ENCODE peak calls at places on chromosome 7, in five cellular contexts. V is GM06990, U is stomach, S is right atrium auricular region, O is lower leg skin. H is an unnamed sample.

GRCh38 chr7:55438765-55439525 is 73.8 kb downstream of the LANCL2 start:
- DNase-seq in V (no peak), U (peak), S (no peak), O (no peak), H (no peak)

GRCh38 chr7:64308019-64308275 is 5.8 kb upstream of the ZNF736 start:
- DNase-seq in V (peak), U (no peak), S (peak), O (no peak), H (no peak)

GRCh38 chr7:121330053-121330833 is 1.4 kb downstream of the WNT16 start:
- DNase-seq in V (no peak), U (no peak), S (no peak), O (no peak), H (peak)

GRCh38 chr7:43385856-43386255 is 197.1 kb upstream of the STK17A start:
- DNase-seq in V (no peak), U (no peak), S (no peak), O (no peak), H (no peak)

GRCh38 chr7:101238226-101239182 is 902 bp upstream of the CLDN15 start:
- DNase-seq in V (no peak), U (no peak), S (no peak), O (no peak), H (no peak)

GRCh38 chr7:98996162-98996552 is 117.8 kb downstream of the TRRAP start:
- DNase-seq in V (peak), U (no peak), S (no peak), O (no peak), H (no peak)

GRCh38 chr7:110762514-110762913 is 328.4 kb upstream of the LRRN3 start:
- DNase-seq in V (no peak), U (no peak), S (no peak), O (no peak), H (no peak)

GRCh38 chr7:85630904-85631582 is 444.2 kb upstream of the SEMA3D start:
- DNase-seq in V (no peak), U (no peak), S (no peak), O (no peak), H (no peak)

GRCh38 chr7:134813668-134814067 is 34.2 kb downstream of the CALD1 start:
- DNase-seq in V (no peak), U (no peak), S (no peak), O (no peak), H (no peak)

GRCh38 chr7:33039257-33039904 is 23.2 kb downstream of the NT5C3A start:
- DNase-seq in V (no peak), U (no peak), S (no peak), O (no peak), H (no peak)

GRCh38 chr7:17062433-17063383 is 180.9 kb upstream of the AGR3 start:
- DNase-seq in V (no peak), U (no peak), S (no peak), O (no peak), H (no peak)

GRCh38 chr7:32070051-32070405 is 179 bp downstream of the PDE1C start:
- DNase-seq in V (no peak), U (no peak), S (no peak), O (no peak), H (no peak)

GRCh38 chr7:2011266-2012043 is 221.3 kb downstream of the MAD1L1 start:
- DNase-seq in V (no peak), U (no peak), S (no peak), O (no peak), H (no peak)

GRCh38 chr7:157402388-157402703 is 65.5 kb downstream of the DNAJB6 start:
- DNase-seq in V (no peak), U (no peak), S (no peak), O (no peak), H (no peak)

GRCh38 chr7:7369134-7369533 is 166.5 kb downstream of the COL28A1 start:
- DNase-seq in V (no peak), U (no peak), S (no peak), O (no peak), H (no peak)

GRCh38 chr7:129612112-129613015 is 844 bp downstream of the NRF1 start:
- DNase-seq in V (peak), U (peak), S (no peak), O (peak), H (peak)

GRCh38 chr7:3309140-3309539 is 8.1 kb downstream of the SDK1 start:
- DNase-seq in V (no peak), U (no peak), S (no peak), O (no peak), H (no peak)

GRCh38 chr7:112985377-112985987 is 101.1 kb downstream of the GPR85 start:
- DNase-seq in V (no peak), U (no peak), S (no peak), O (no peak), H (no peak)

GRCh38 chr7:43311694-43312093 is 199.2 kb downstream of the HECW1 start:
- DNase-seq in V (no peak), U (no peak), S (no peak), O (no peak), H (no peak)

GRCh38 chr7:129376778-129377700 is 57.2 kb upstream of the STRIP2 start:
- DNase-seq in V (no peak), U (no peak), S (no peak), O (no peak), H (no peak)

GRCh38 chr7:84162125-84162524 is 32.5 kb downstream of the SEMA3A start:
- DNase-seq in V (no peak), U (no peak), S (no peak), O (no peak), H (no peak)

GRCh38 chr7:149317986-149318672 is 56.1 kb downstream of the ZNF783 start:
- DNase-seq in V (no peak), U (no peak), S (no peak), O (no peak), H (no peak)

DNA sequence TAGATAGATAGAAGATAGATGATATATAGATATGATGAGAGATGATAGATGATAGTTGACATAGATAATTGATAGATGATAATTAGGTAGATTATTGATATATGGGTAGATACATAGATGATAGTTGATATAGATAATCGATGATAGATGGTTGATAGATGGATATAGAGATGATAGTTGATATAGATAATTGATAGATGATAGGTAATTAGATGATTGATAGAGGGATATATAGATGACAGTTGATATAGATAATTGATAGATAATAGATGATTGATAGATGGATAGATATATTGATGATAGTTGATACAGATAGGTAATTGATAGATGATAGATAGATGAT is 72.3 kb downstream of the PRR15 start:
- DNase-seq in V (no peak), U (no peak), S (no peak), O (no peak), H (no peak)
- TF ChIP-seq CTCF in V (no peak), U (no peak), S (no peak), O (no peak), H (peak)

GRCh38 chr7:57426629-57427003 is 23.4 kb upstream of the ZNF716 start:
- DNase-seq in V (no peak), U (no peak), S (no peak), O (no peak), H (no peak)

GRCh38 chr7:57427146-57427545 is 22.8 kb upstream of the ZNF716 start:
- DNase-seq in V (no peak), U (no peak), S (no peak), O (no peak), H (no peak)

GRCh38 chr7:57424515-57425238 is 25.3 kb upstream of the ZNF716 start:
- DNase-seq in V (no peak), U (no peak), S (no peak), O (no peak), H (no peak)

GRCh38 chr7:57425239-57425944 is 24.6 kb upstream of the ZNF716 start:
- DNase-seq in V (no peak), U (no peak), S (no peak), O (no peak), H (no peak)

GRCh38 chr7:57425969-57426628 is 23.9 kb upstream of the ZNF716 start:
- DNase-seq in V (no peak), U (no peak), S (no peak), O (no peak), H (no peak)
- TF ChIP-seq CTCF in V (no peak), U (no peak), S (peak), O (no peak), H (no peak)

GRCh38 chr7:106009511-106010226 is 46.6 kb downstream of the CDHR3 start:
- DNase-seq in V (peak), U (peak), S (peak), O (peak), H (peak)
- TF ChIP-seq CTCF in V (peak), U (peak), S (peak), O (peak), H (peak)

GRCh38 chr7:18276380-18276779 is 219.2 kb upstream of the HDAC9 start:
- DNase-seq in V (no peak), U (no peak), S (no peak), O (no peak), H (no peak)
- TF ChIP-seq CTCF in V (no peak), U (no peak), S (no peak), O (no peak), H (no peak)

DNA sequence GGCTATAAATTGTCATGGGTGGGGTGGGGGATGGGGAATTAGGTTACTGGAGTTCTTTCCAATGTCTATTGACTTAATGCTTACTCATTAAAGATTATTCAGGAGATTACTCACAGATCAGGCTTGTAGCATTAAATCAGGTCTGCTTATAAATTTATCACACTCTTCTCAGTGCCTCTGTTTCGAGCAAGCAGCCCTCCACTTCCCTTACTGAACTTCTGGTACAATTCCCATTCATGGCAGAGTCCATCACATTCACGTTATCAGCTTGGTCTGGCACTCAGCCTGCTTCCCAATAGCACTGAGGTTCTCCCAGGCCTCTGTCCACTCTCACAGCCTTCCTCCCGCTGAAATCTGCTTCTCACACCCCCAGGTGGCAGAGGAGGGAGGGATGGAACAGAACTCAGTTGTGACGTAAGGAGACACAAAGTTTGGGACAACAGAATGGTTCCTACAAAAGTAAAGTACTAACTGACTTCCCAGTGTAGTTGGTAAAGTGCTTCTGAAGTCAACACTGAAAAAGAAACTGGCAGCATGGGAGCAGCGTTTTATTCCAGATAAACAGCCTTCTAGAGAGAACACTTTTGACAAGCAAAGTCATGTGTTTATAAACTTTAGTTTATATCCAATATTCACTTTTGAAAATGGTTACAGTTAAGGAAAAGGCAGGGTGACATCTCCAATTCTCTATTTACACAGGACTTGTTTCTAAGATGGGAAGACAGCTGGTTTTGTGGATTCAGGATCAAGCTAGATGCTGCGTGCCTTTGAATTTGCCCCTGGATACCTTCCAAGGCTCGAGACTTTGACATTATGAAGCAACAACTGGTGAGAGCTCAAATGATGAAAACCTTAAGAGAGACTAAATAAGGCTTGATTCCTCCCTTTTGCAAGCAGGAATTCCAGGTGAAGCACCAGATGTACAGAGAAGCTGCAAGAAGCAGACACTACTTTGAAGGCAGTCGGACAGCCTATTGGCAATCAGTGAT is 81.4 kb downstream of the ATXN7L1 start:
- DNase-seq in V (no peak), U (no peak), S (no peak), O (no peak), H (no peak)
- TF ChIP-seq CTCF in V (no peak), U (no peak), S (no peak), O (no peak), H (no peak)

DNA sequence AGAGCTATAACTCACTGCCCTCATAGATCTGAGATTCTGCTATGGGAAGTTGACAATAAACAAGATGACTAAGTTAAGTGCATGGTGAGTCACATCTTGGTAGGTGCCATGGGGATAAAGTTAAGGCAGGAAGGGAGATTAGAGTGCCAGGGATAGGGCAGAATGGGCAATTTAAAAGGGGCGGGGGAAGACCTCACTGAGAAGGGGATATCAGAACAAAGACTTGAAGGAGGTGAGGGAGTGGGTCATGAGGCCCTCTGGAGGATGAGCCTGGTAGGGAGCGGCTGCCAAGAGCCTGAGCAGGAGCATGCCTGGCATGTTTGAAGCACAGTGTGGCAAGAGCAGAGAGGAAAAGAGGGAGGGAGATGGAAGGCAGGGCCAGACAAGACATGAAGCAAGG is 34.8 kb upstream of the INMT start:
- DNase-seq in V (no peak), U (no peak), S (no peak), O (no peak), H (no peak)
- TF ChIP-seq CTCF in V (no peak), U (no peak), S (no peak), O (no peak), H (no peak)

GRCh38 chr7:10889266-10889898 is 84.3 kb upstream of the PHF14 start:
- DNase-seq in V (peak), U (peak), S (no peak), O (no peak), H (peak)
- TF ChIP-seq CTCF in V (peak), U (peak), S (peak), O (peak), H (peak)

H was measured in neural crest cell.